ENCODE peak calls at places on chromosomes 3 and 15, in six cellular contexts. E is endothelial cell of umbilical vein, A is testis, V is A549, Z is esophagus muscularis mucosa, L is prostate gland. P is an unnamed sample.

GRCh38 chr15:49265911-49266310 is 95.9 kb downstream of the GALK2 start:
- DNase-seq in A (no peak), Z (no peak), V (no peak), E (no peak), L (no peak), P (no peak)

GRCh38 chr15:70597056-70597603 is 166.2 kb downstream of the UACA start:
- DNase-seq in Z (peak; percentile 57), A (no peak), E (no peak), V (peak; percentile 69), L (no peak), P (no peak)

GRCh38 chr3:98018301-98018700 is 16.8 kb downstream of the GABRR3 start:
- DNase-seq in Z (no peak), E (no peak), A (no peak), V (no peak), L (no peak), P (no peak)

GRCh38 chr3:167978486-167978885 is 117.2 kb downstream of the GOLIM4 start:
- DNase-seq in L (no peak), Z (no peak), E (no peak), V (no peak), A (no peak), P (no peak)

GRCh38 chr3:147773236-147773635 is 364.1 kb downstream of the ZIC1 start:
- DNase-seq in Z (no peak), V (no peak), A (no peak), L (no peak), E (no peak), P (no peak)

GRCh38 chr15:44775923-44776322 is 39.6 kb downstream of the TRIM69 start:
- DNase-seq in A (no peak), Z (no peak), L (no peak), V (no peak), E (no peak), P (no peak)

GRCh38 chr15:27853624-27854455 is 245.3 kb downstream of the OCA2 start:
- DNase-seq in A (no peak), Z (peak; percentile 77), L (no peak), V (no peak), E (no peak), P (no peak)

GRCh38 chr3:194136519-194137313 is 768 bp downstream of the HES1 start:
- DNase-seq in A (peak; percentile 73), V (peak; percentile 32), L (peak; percentile 46), E (peak; percentile 77), Z (no peak), P (peak; percentile 81)

GRCh38 chr3:45536316-45536715 is 58.2 kb upstream of the LIMD1 start:
- DNase-seq in L (no peak), Z (no peak), V (no peak), E (no peak), A (no peak), P (no peak)

GRCh38 chr15:64152507-64153387 is 1.2 kb downstream of the SNX22 start:
- DNase-seq in V (no peak), A (no peak), E (no peak), L (no peak), Z (no peak), P (no peak)

GRCh38 chr3:45479627-45480026 is 91.3 kb downstream of the LARS2 start:
- DNase-seq in L (no peak), Z (no peak), V (no peak), E (no peak), A (no peak), P (no peak)

GRCh38 chr3:8846176-8846575 is 76.8 kb upstream of the OXTR start:
- DNase-seq in A (no peak), Z (no peak), V (no peak), E (no peak), L (no peak), P (no peak)

GRCh38 chr3:29644261-29644660 is 363.4 kb downstream of the RBMS3 start:
- DNase-seq in E (no peak), V (no peak), Z (no peak), A (no peak), L (no peak), P (no peak)

GRCh38 chr15:31384568-31384967 is 57.9 kb downstream of the KLF13 start:
- DNase-seq in A (no peak), Z (no peak), L (no peak), V (no peak), E (no peak), P (no peak)

GRCh38 chr3:45640091-45640507 is 45.5 kb downstream of the LIMD1 start:
- DNase-seq in L (no peak), V (no peak), Z (no peak), A (no peak), E (peak; percentile 28), P (no peak)

GRCh38 chr3:115160295-115160694 is 13.2 kb upstream of the ZBTB20 start:
- DNase-seq in Z (no peak), L (no peak), A (no peak), V (no peak), E (no peak), P (no peak)

GRCh38 chr15:34709866-34710265 is 44.9 kb downstream of the GJD2 start:
- DNase-seq in E (no peak), Z (no peak), V (peak; percentile 46), L (no peak), A (no peak), P (no peak)

GRCh38 chr3:189361103-189361835 is 189.5 kb downstream of the TPRG1 start:
- DNase-seq in A (no peak), L (no peak), Z (no peak), E (no peak), V (peak; percentile 35), P (no peak)

GRCh38 chr3:101643861-101644613 is 32.9 kb downstream of the ZBTB11 start:
- DNase-seq in L (no peak), E (peak; percentile 71), V (peak; percentile 9), A (no peak), Z (peak; percentile 57), P (no peak)

GRCh38 chr3:146189519-146190173 is 28.7 kb upstream of the PLOD2 start:
- DNase-seq in V (peak; percentile 72), L (no peak), A (peak; percentile 17), E (peak; percentile 70), Z (no peak), P (no peak)

DNA sequence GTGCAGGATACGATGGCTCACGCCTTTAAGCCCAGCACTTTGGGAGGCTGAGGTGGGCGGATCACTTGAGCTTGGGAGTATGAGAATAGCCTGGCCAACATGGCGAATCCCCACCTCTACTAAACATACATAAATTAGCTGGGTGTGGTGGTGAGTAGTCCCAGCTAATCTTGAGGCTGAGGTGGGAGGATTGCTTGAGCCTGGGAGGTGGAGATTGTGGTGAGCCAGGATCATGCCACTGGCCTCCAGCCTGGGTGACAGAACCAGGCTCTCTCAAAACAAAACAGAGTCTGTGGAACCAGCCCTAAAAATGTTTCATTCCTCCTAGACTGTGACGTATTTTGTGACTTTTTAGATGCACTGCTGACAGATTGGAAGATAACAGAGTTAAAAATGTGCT is 34.3 kb upstream of the RAD51 start:
- DNase-seq in Z (no peak), E (no peak), V (no peak), A (no peak), L (no peak), P (no peak)
- TF ChIP-seq POLR2A in Z (no peak), E (no peak), V (no peak), A (no peak), L (no peak), P (no peak)

GRCh38 chr3:51671090-51672082 is at the start of gene TEX264:
- DNase-seq in L (peak; percentile 92), A (peak; percentile 93), V (peak; percentile 77), E (peak; percentile 69), Z (peak; percentile 93), P (peak; percentile 93)

GRCh38 chr3:51669241-51670052 is 1.6 kb upstream of the TEX264 start:
- DNase-seq in A (peak; percentile 94), V (peak; percentile 85), L (peak; percentile 89), E (peak; percentile 86), Z (peak; percentile 94), P (peak; percentile 91)

GRCh38 chr3:51670711-51671089 is 352 bp upstream of the TEX264 start:
- DNase-seq in Z (no peak), E (no peak), A (no peak), L (no peak), V (no peak), P (no peak)

GRCh38 chr3:51668756-51669155 is 2.3 kb upstream of the TEX264 start:
- DNase-seq in L (no peak), V (no peak), Z (no peak), A (peak; percentile 14), E (no peak), P (no peak)

DNA sequence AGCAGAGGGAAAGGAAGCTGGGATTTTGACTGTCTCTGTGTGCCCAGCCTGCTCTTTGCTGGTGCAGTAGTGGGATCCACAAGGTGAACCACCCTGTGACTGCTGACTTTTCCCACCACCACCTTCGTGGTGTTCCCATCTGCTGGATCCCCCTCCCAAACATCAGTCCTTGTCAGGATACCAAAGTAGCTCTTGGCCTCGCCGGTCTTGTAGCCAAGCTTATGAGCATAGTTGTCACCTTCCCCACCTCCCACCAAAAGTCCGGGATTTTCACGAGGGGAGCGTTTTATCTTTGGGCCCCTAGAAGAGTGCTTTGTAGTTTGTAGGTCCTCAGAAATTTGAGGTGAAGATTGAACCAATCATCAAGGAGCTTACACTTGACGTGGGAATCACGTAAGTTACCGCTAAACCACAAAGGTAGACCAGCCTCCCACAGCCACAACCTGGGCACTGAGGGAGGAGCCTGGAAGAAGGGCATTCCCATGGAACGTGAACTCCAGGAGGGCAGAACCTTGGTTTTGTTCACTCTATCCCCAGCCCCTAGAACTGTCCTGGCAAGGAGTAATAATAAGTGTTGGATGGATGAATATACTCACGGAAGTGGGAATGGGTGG is 892 bp upstream of the TEX264 start:
- DNase-seq in L (no peak), E (no peak), V (no peak), Z (no peak), A (no peak), P (no peak)
- H3K27ac ChIP-seq in L (peak overlapping the region; percentile 82), E (no peak overlapping the region), V (no peak overlapping the region), Z (peak overlapping the region; percentile 93), A (peak overlapping the region; percentile 83), P (no peak overlapping the region)

DNA sequence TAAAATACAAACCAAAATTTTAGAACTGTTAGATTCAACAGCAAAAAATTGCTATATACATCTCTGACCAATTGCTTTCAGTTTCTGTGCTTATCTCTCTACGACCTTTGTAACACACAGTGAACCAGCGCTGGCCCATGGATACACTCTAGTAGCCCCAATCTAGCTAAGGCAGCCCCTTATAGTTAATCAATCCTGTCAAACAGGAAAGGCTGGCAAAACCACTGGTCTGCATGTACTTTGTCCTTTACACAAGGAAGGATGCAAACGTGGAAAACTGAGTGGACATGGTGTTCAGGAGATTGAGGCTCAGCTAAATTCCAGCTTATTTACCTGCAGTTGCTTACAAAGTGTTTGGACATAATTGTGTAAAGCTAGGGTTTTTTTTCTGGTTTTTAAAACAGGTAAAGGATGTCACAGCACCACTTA is 25.9 kb downstream of the ADGRG7 start:
- DNase-seq in V (no peak), Z (no peak), L (no peak), E (no peak), A (no peak), P (no peak)
- TF ChIP-seq POLR2A in V (no peak), Z (no peak), L (no peak), E (no peak), A (no peak), P (no peak)

GRCh38 chr3:127472506-127472905 is 118.0 kb downstream of the TPRA1 start:
- DNase-seq in Z (no peak), L (no peak), A (no peak), E (no peak), V (no peak), P (no peak)

GRCh38 chr3:127475975-127476374 is 114.6 kb downstream of the TPRA1 start:
- DNase-seq in Z (no peak), V (no peak), E (no peak), A (no peak), L (no peak), P (no peak)

GRCh38 chr3:127475364-127475763 is 115.2 kb downstream of the TPRA1 start:
- DNase-seq in A (no peak), E (no peak), Z (no peak), L (no peak), V (no peak), P (no peak)

GRCh38 chr3:127476936-127477335 is 113.6 kb downstream of the TPRA1 start:
- DNase-seq in Z (no peak), L (no peak), E (no peak), A (no peak), V (no peak), P (no peak)

GRCh38 chr3:127473244-127474024 is 117.1 kb downstream of the TPRA1 start:
- DNase-seq in Z (no peak), A (no peak), V (peak; percentile 6), L (no peak), E (no peak), P (no peak)
- H3K27ac ChIP-seq in Z (no peak overlapping the region), A (no peak overlapping the region), V (no peak overlapping the region), L (no peak overlapping the region), E (no peak overlapping the region), P (no peak overlapping the region)